ENCODE peak calls at places on chromosomes 1 and 21, in four cellular contexts. X is cardiac muscle cell, H is fibroblast of lung, P is brain microvascular endothelial cell. Q is an unnamed sample.

GRCh38 chr21:34885636-34886553 is 163.2 kb downstream of the RUNX1 start:
- DNase-seq in X (no peak), H (no peak), P (no peak), Q (peak; percentile 54)

GRCh38 chr1:21301794-21302440 is 11.7 kb upstream of the ECE1 start:
- DNase-seq in X (no peak), H (no peak), P (no peak), Q (no peak)

GRCh38 chr1:210438928-210439841 is 110.5 kb downstream of the HHAT start:
- DNase-seq in X (no peak), H (peak; percentile 100), P (peak; percentile 95), Q (peak; percentile 13)

GRCh38 chr1:109499661-109500536 is 6.0 kb downstream of the CYB561D1 start:
- DNase-seq in X (peak; percentile 34), H (peak; percentile 79), P (peak; percentile 26), Q (peak; percentile 46)

GRCh38 chr1:206772228-206773002 is at the start of gene IL10:
- DNase-seq in X (no peak), H (no peak), P (no peak), Q (no peak)

GRCh38 chr1:24201941-24202440 is 14.9 kb upstream of the IFNLR1 start:
- DNase-seq in X (peak; percentile 81), H (peak; percentile 74), P (peak; percentile 87), Q (peak; percentile 94)

GRCh38 chr1:29602203-29602602 is 365.9 kb downstream of the PTPRU start:
- DNase-seq in X (no peak), H (no peak), P (no peak), Q (no peak)

GRCh38 chr1:213989740-213990472 is 2.1 kb downstream of the PROX1 start:
- DNase-seq in X (no peak), H (no peak), P (no peak), Q (no peak)

GRCh38 chr1:226912587-226913176 is 27.4 kb upstream of the COQ8A start:
- DNase-seq in X (peak; percentile 78), H (peak; percentile 20), P (peak; percentile 5), Q (peak; percentile 48)

GRCh38 chr1:3670823-3671251 is 18.5 kb downstream of the TP73 start:
- DNase-seq in X (no peak), H (no peak), P (no peak), Q (no peak)

GRCh38 chr1:220906561-220907334 is 27.5 kb downstream of the HLX start:
- DNase-seq in X (no peak), H (no peak), P (no peak), Q (peak; percentile 30)

GRCh38 chr21:38027901-38028300 is 111.6 kb upstream of the KCNJ6 start:
- DNase-seq in X (no peak), H (peak; percentile 51), P (peak; percentile 5), Q (peak; percentile 30)

GRCh38 chr1:5430136-5430535 is 562.1 kb downstream of the NPHP4 start:
- DNase-seq in X (no peak), H (no peak), P (no peak), Q (no peak)

GRCh38 chr1:115041654-115042053 is 12.0 kb downstream of the TSHB start:
- DNase-seq in X (peak; percentile 61), H (no peak), P (no peak), Q (peak; percentile 7)

GRCh38 chr21:14864211-14865021 is 200.4 kb downstream of the NRIP1 start:
- DNase-seq in X (peak; percentile 77), H (peak; percentile 80), P (peak; percentile 85), Q (peak; percentile 83)

GRCh38 chr1:9687120-9687875 is 35.8 kb downstream of the PIK3CD start:
- DNase-seq in X (peak; percentile 76), H (peak; percentile 87), P (peak; percentile 80), Q (peak; percentile 84)

GRCh38 chr1:109628540-109629321 is 9.1 kb downstream of the AMPD2 start:
- DNase-seq in X (no peak), H (peak; percentile 87), P (no peak), Q (no peak)

GRCh38 chr1:8412183-8412831 is 94.4 kb downstream of the SLC45A1 start:
- DNase-seq in X (no peak), H (peak; percentile 93), P (peak; percentile 86), Q (peak; percentile 93)

GRCh38 chr1:165912638-165913037 is 85.2 kb downstream of the UCK2 start:
- DNase-seq in X (no peak), H (no peak), P (no peak), Q (no peak)

GRCh38 chr1:246907472-246907871 is 24.3 kb downstream of the AHCTF1 start:
- DNase-seq in X (peak; percentile 71), H (peak; percentile 66), P (peak; percentile 46), Q (peak; percentile 79)

GRCh38 chr1:119008483-119009299 is 20.5 kb upstream of the TBX15 start:
- DNase-seq in X (peak; percentile 64), H (peak; percentile 47), P (peak; percentile 85), Q (peak; percentile 77)

GRCh38 chr1:183871142-183871541 is 66.2 kb downstream of the RGL1 start:
- DNase-seq in X (no peak), H (peak; percentile 74), P (peak; percentile 60), Q (peak; percentile 84)

GRCh38 chr1:91741301-91741700 is 144.7 kb downstream of the TGFBR3 start:
- DNase-seq in X (no peak), H (peak; percentile 71), P (peak; percentile 54), Q (no peak)

GRCh38 chr1:14514760-14515159 is 83.7 kb upstream of the KAZN start:
- DNase-seq in X (no peak), H (no peak), P (no peak), Q (no peak)

GRCh38 chr1:192477630-192478029 is 97.9 kb upstream of the RGS1 start:
- DNase-seq in X (peak; percentile 18), H (peak; percentile 50), P (no peak), Q (peak; percentile 71)

GRCh38 chr1:82279241-82279640 is 478.5 kb downstream of the ADGRL2 start:
- DNase-seq in X (no peak), H (no peak), P (no peak), Q (no peak)

GRCh38 chr1:15617874-15618684 is 821 bp downstream of the DDI2 start:
- DNase-seq in X (peak; percentile 50), H (peak; percentile 21), P (no peak), Q (peak; percentile 24)

GRCh38 chr1:190478193-190479007 is 736 bp upstream of the BRINP3 start:
- DNase-seq in X (peak; percentile 55), H (peak; percentile 49), P (no peak), Q (peak; percentile 33)

GRCh38 chr21:35226960-35227741 is 178.0 kb upstream of the RUNX1 start:
- DNase-seq in X (no peak), H (no peak), P (no peak), Q (no peak)

GRCh38 chr1:107776898-107777663 is 187.9 kb downstream of the VAV3 start:
- DNase-seq in X (no peak), H (no peak), P (no peak), Q (no peak)

GRCh38 chr1:41404308-41404755 is 43.1 kb downstream of the FOXO6 start:
- DNase-seq in X (peak; percentile 56), H (peak; percentile 28), P (peak; percentile 23), Q (peak; percentile 31)

GRCh38 chr1:203649551-203650011 is 22.9 kb downstream of the ATP2B4 start:
- DNase-seq in X (no peak), H (no peak), P (no peak), Q (no peak)

GRCh38 chr1:24874611-24875225 is 55.4 kb downstream of the RUNX3 start:
- DNase-seq in X (no peak), H (no peak), P (no peak), Q (no peak)

GRCh38 chr1:167659876-167660275 is 29.8 kb downstream of the RCSD1 start:
- DNase-seq in X (no peak), H (no peak), P (no peak), Q (no peak)

GRCh38 chr1:201376107-201376463 is 1.4 kb downstream of the TNNT2 start:
- DNase-seq in X (no peak), H (no peak), P (no peak), Q (no peak)

GRCh38 chr1:201374376-201374775 is 3.1 kb downstream of the TNNT2 start:
- DNase-seq in X (peak; percentile 74), H (no peak), P (no peak), Q (no peak)

GRCh38 chr1:201377611-201378092 is at the start of gene TNNT2:
- DNase-seq in X (peak; percentile 96), H (no peak), P (no peak), Q (peak; percentile 60)

GRCh38 chr1:201376464-201377374 is 761 bp downstream of the TNNT2 start:
- DNase-seq in X (peak; percentile 71), H (peak; percentile 37), P (peak; percentile 44), Q (peak; percentile 43)

DNA sequence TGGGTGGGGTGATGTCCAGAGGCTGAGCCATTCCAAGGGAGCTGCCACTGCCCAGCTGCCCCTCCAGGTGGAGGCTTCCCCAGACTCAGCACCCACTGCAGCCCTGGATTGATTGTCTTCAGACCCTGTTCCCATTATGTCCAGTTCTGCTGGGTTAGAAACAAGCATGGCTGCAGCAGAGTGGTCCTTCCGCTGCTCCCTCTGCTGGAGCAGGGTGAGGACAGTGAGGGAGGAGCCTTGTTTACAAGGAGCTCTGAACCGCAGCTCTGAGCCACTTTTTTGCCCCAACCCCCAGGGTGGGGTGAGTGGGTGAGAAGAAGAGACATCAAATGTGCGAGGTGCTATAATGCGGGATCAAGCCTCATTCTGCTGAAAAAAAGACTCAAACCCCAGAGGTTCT is 2.3 kb downstream of the TNNT2 start:
- DNase-seq in X (no peak), H (no peak), P (no peak), Q (no peak)
- TF ChIP-seq CTCF in X (peak; percentile 18), H (peak; percentile 14), P (peak; percentile 47), Q (no peak)

GRCh38 chr1:147749792-147750191 is 10.6 kb downstream of the GJA5 start:
- DNase-seq in X (no peak), H (no peak), P (no peak), Q (no peak)
- H3K4me3 ChIP-seq in X (no peak overlapping the region), H (no peak overlapping the region), P (no peak overlapping the region), Q (no peak overlapping the region)

DNA sequence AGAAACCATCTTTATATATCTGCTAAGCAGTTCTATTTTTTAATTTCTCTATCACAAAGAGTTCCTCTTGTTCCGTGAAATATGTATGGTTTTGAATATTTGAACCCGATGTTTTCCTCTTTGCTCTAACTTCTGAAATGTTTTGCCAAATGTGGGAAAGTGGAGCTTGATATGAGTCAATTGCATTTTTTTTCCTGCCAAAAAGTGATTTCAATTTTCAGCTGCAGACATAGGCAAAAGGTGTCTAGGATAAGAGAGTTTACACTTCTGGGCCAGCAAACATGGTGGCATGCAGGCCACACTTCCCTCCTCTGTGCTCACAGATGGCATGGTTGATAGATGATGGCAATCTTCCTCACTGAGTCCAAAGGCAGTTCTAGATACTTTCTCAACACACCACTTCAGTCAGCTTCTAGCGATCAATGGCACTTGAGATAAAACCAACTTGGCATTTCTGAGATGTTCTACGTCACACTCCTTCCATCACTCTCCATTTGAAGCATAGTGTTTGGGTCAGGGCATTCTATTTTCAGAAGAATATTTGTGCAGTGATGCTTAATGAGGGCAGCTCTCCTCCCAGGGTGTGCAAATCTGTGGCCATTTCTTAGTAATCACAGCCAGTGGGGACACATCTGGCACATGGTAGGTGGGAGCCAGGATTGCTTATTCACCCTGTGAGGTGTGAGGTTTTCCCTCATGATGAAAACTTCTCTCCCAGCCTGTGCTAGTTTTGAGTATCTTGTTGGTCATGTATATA is 54.4 kb upstream of the SCAF4 start:
- DNase-seq in X (no peak), H (no peak), P (no peak), Q (no peak)
- TF ChIP-seq CTCF in X (no peak), H (no peak), P (no peak), Q (no peak)

GRCh38 chr1:145978860-145979745 is 14.6 kb downstream of the POLR3GL start:
- DNase-seq in X (peak; percentile 97), H (peak; percentile 100), P (peak; percentile 100), Q (peak; percentile 100)
- H3K4me3 ChIP-seq in X (peak overlapping the region; percentile 0), H (no peak overlapping the region), P (no peak overlapping the region), Q (peak overlapping the region; percentile 9)

GRCh38 chr1:27599605-27600499 is 4.1 kb downstream of the AHDC1 start:
- DNase-seq in X (no peak), H (no peak), P (no peak), Q (no peak)
- TF ChIP-seq CTCF in X (no peak), H (no peak), P (no peak), Q (no peak)

GRCh38 chr1:57422271-57423134 is 1.4 kb downstream of the DAB1 start:
- DNase-seq in X (peak; percentile 77), H (peak; percentile 36), P (peak; percentile 2), Q (peak; percentile 9)
- H3K4me3 ChIP-seq in X (peak overlapping the region; percentile 68), H (peak overlapping the region; percentile 39), P (peak overlapping the region; percentile 40), Q (no peak overlapping the region)